ENCODE peak calls at places on chromosome 15, in seven cellular contexts. N is AG09309, R is NCI-H1092 treated with DMSO at 0.1 percent for 48 hours, O is upper lobe of left lung, P is upper lobe of right lung, K is psoas muscle, H is T-helper 2 cell. A is an unnamed sample.

GRCh38 chr15:74320358-74321247 is 46.8 kb downstream of the CYP11A1 start:
- DNase-seq in N (no peak), R (peak), O (no peak), P (no peak), K (peak), H (no peak), A (peak)

GRCh38 chr15:66851226-66852063 is 149.4 kb downstream of the SMAD6 start:
- DNase-seq in N (peak), R (peak), O (peak), P (peak), K (peak), H (peak), A (peak)

GRCh38 chr15:65829150-65829764 is 37.2 kb upstream of the DENND4A start:
- DNase-seq in N (no peak), R (peak), O (no peak), P (no peak), K (no peak), H (peak), A (no peak)

GRCh38 chr15:99504071-99504822 is 61.5 kb upstream of the MEF2A start:
- DNase-seq in N (no peak), R (no peak), O (no peak), P (no peak), K (no peak), H (peak), A (no peak)

GRCh38 chr15:28020644-28021043 is 78.5 kb downstream of the OCA2 start:
- DNase-seq in N (no peak), R (no peak), O (no peak), P (no peak), K (no peak), H (no peak), A (no peak)

GRCh38 chr15:64997911-64998310 is 8.2 kb upstream of the SPG21 start:
- DNase-seq in N (no peak), R (no peak), O (no peak), P (no peak), K (no peak), H (no peak), A (no peak)

GRCh38 chr15:40272713-40273056 is 10.2 kb downstream of the ANKRD63 start:
- DNase-seq in N (no peak), R (no peak), O (no peak), P (no peak), K (no peak), H (no peak), A (no peak)

GRCh38 chr15:68318008-68318835 is 40.7 kb downstream of the FEM1B start:
- DNase-seq in N (no peak), R (no peak), O (no peak), P (peak), K (no peak), H (no peak), A (no peak)

GRCh38 chr15:50653156-50653743 is 33.3 kb downstream of the TRPM7 start:
- DNase-seq in N (no peak), R (no peak), O (no peak), P (no peak), K (no peak), H (no peak), A (no peak)

GRCh38 chr15:63369766-63370165 is 11.9 kb downstream of the CA12 start:
- DNase-seq in N (no peak), R (no peak), O (no peak), P (no peak), K (no peak), H (no peak), A (no peak)

GRCh38 chr15:35481992-35482391 is 64.0 kb downstream of the DPH6 start:
- DNase-seq in N (peak), R (no peak), O (no peak), P (no peak), K (no peak), H (no peak), A (peak)

GRCh38 chr15:37045241-37045640 is 55.1 kb downstream of the MEIS2 start:
- DNase-seq in N (no peak), R (no peak), O (no peak), P (no peak), K (no peak), H (no peak), A (no peak)

GRCh38 chr15:40340038-40340739 is 550 bp downstream of the CCDC9B start:
- DNase-seq in N (no peak), R (peak), O (peak), P (peak), K (peak), H (no peak), A (peak)

GRCh38 chr15:61879219-61879618 is 181.0 kb downstream of the VPS13C start:
- DNase-seq in N (no peak), R (peak), O (no peak), P (no peak), K (no peak), H (no peak), A (no peak)

GRCh38 chr15:48631191-48631770 is 14.2 kb downstream of the FBN1 start:
- DNase-seq in N (no peak), R (no peak), O (no peak), P (no peak), K (no peak), H (peak), A (peak)

GRCh38 chr15:101028772-101029438 is 109.7 kb downstream of the LRRK1 start:
- DNase-seq in N (no peak), R (no peak), O (peak), P (peak), K (no peak), H (no peak), A (no peak)

GRCh38 chr15:96294766-96295165 is 35.7 kb upstream of the NR2F2 start:
- DNase-seq in N (no peak), R (no peak), O (no peak), P (no peak), K (no peak), H (no peak), A (no peak)

GRCh38 chr15:69794643-69795461 is 302.9 kb downstream of the TLE3 start:
- DNase-seq in N (no peak), R (no peak), O (no peak), P (no peak), K (no peak), H (no peak), A (peak)

GRCh38 chr15:35751421-35752133 is 205.6 kb upstream of the DPH6 start:
- DNase-seq in N (peak), R (peak), O (no peak), P (no peak), K (peak), H (peak), A (peak)

GRCh38 chr15:89118481-89118989 is 30.3 kb downstream of the ABHD2 start:
- DNase-seq in N (no peak), R (no peak), O (no peak), P (no peak), K (no peak), H (no peak), A (no peak)

GRCh38 chr15:90037961-90038633 is 37.0 kb downstream of the ZNF710 start:
- DNase-seq in N (no peak), R (no peak), O (no peak), P (peak), K (no peak), H (peak), A (no peak)

GRCh38 chr15:101625980-101626379 is 26.2 kb downstream of the TM2D3 start:
- DNase-seq in N (no peak), R (no peak), O (no peak), P (no peak), K (no peak), H (no peak), A (no peak)

GRCh38 chr15:62592920-62593319 is 427.8 kb upstream of the C2CD4B start:
- DNase-seq in N (no peak), R (no peak), O (no peak), P (no peak), K (no peak), H (no peak), A (no peak)

GRCh38 chr15:51796777-51797474 is 32.5 kb upstream of the TMOD3 start:
- DNase-seq in N (no peak), R (no peak), O (no peak), P (no peak), K (no peak), H (no peak), A (no peak)

GRCh38 chr15:41934843-41935242 is 37.5 kb downstream of the EHD4 start:
- DNase-seq in N (no peak), R (no peak), O (no peak), P (no peak), K (no peak), H (peak), A (peak)